ENCODE peak calls at places on chromosome 22, in five cellular contexts. H is trophoblast cell, E is neuronal stem cell, Q is mesenchymal stem cell, R is H1. G is an unnamed sample.

GRCh38 chr22:42868751-42869251 is 11.7 kb upstream of the ARFGAP3 start:
- DNase-seq in Q (no peak), H (peak; percentile 36), R (no peak), E (no peak), G (no peak)

GRCh38 chr22:20566420-20567260 is 59.2 kb downstream of the MED15 start:
- DNase-seq in R (no peak), E (no peak), Q (no peak), H (peak; percentile 37), G (no peak)

GRCh38 chr22:29377979-29378378 is 10.4 kb downstream of the AP1B1 start:
- DNase-seq in R (no peak), H (peak; percentile 98), Q (no peak), E (no peak), G (no peak)

GRCh38 chr22:33875316-33875715 is 45.0 kb downstream of the LARGE1 start:
- DNase-seq in Q (no peak), E (no peak), H (no peak), R (no peak), G (no peak)

GRCh38 chr22:41285441-41285819 is 557 bp downstream of the RANGAP1 start:
- DNase-seq in Q (peak; percentile 97), E (peak; percentile 37), H (peak; percentile 97), R (peak; percentile 49), G (peak; percentile 48)

GRCh38 chr22:42920101-42920820 is 63.2 kb upstream of the ARFGAP3 start:
- DNase-seq in E (no peak), H (peak; percentile 83), Q (peak; percentile 27), R (no peak), G (no peak)

GRCh38 chr22:27456696-27457503 is 344.7 kb downstream of the MN1 start:
- DNase-seq in H (no peak), R (no peak), Q (peak; percentile 92), E (no peak), G (no peak)

GRCh38 chr22:44664149-44664548 is 37.9 kb upstream of the PRR5 start:
- DNase-seq in R (no peak), E (no peak), Q (peak; percentile 80), H (no peak), G (no peak)

GRCh38 chr22:24925586-24926427 is 20.7 kb downstream of the LHFPL7 start:
- DNase-seq in Q (no peak), R (peak; percentile 61), E (no peak), H (no peak), G (peak; percentile 62)

GRCh38 chr22:17860220-17860965 is 86.1 kb upstream of the BID start:
- DNase-seq in R (no peak), E (no peak), H (no peak), Q (no peak), G (no peak)

GRCh38 chr22:27996529-27996925 is 77.5 kb upstream of the PITPNB start:
- DNase-seq in E (no peak), R (no peak), Q (no peak), H (no peak), G (no peak)

GRCh38 chr22:43488031-43488892 is 76.4 kb downstream of the MPPED1 start:
- DNase-seq in R (no peak), E (no peak), H (no peak), Q (no peak), G (no peak)

GRCh38 chr22:36536717-36537116 is 7.8 kb upstream of the EIF3D start:
- DNase-seq in H (no peak), Q (no peak), R (no peak), E (no peak), G (peak; percentile 41)

GRCh38 chr22:26892401-26893033 is 235.1 kb downstream of the MIAT start:
- DNase-seq in Q (peak; percentile 76), R (peak; percentile 42), H (no peak), E (no peak), G (peak; percentile 25)

GRCh38 chr22:36480941-36481392 is 473 bp downstream of the TXN2 start:
- DNase-seq in E (no peak), H (no peak), R (no peak), Q (no peak), G (no peak)

GRCh38 chr22:47158457-47158856 is 396.0 kb downstream of the TBC1D22A start:
- DNase-seq in E (no peak), Q (no peak), H (no peak), R (no peak), G (no peak)

GRCh38 chr22:22713416-22713815 is 69.0 kb downstream of the GGTLC2 start:
- DNase-seq in E (no peak), H (no peak), R (peak; percentile 14), Q (no peak), G (no peak)

GRCh38 chr22:43152355-43153071 is 1.2 kb downstream of the TSPO start:
- DNase-seq in E (no peak), H (peak; percentile 29), R (peak; percentile 65), Q (peak; percentile 55), G (no peak)

GRCh38 chr22:50308597-50308935 is 1.1 kb upstream of the PLXNB2 start:
- DNase-seq in R (no peak), Q (peak; percentile 86), E (no peak), H (peak; percentile 30), G (peak; percentile 71)

GRCh38 chr22:25409240-25409639 is 155.2 kb upstream of the GRK3 start:
- DNase-seq in R (no peak), Q (no peak), H (no peak), E (no peak), G (no peak)

GRCh38 chr22:32562916-32563315 is 88.3 kb downstream of the FBXO7 start:
- DNase-seq in E (no peak), Q (peak; percentile 27), R (no peak), H (peak; percentile 22), G (no peak)

GRCh38 chr22:43014062-43014875 is 680 bp downstream of the PACSIN2 start:
- DNase-seq in H (peak; percentile 51), Q (peak; percentile 55), E (peak; percentile 54), R (peak; percentile 75), G (peak; percentile 56)

GRCh38 chr22:44645083-44645482 is 56.9 kb upstream of the PRR5 start:
- DNase-seq in R (no peak), Q (no peak), H (no peak), E (no peak), G (no peak)

GRCh38 chr22:44088976-44089570 is 65.0 kb downstream of the PARVB start:
- DNase-seq in R (no peak), Q (no peak), E (no peak), H (no peak), G (no peak)

GRCh38 chr22:22784249-22785039 is 103.2 kb upstream of the IGLL5 start:
- DNase-seq in E (no peak), R (no peak), H (no peak), Q (no peak), G (no peak)

GRCh38 chr22:25694167-25694907 is 47.7 kb upstream of the MYO18B start:
- DNase-seq in E (no peak), Q (no peak), H (no peak), R (no peak), G (no peak)

GRCh38 chr22:19807161-19807913 is 46.8 kb downstream of the TBX1 start:
- DNase-seq in R (no peak), Q (no peak), E (no peak), H (no peak), G (no peak)

GRCh38 chr22:39519681-39520053 is 695 bp upstream of the ATF4 start:
- DNase-seq in H (no peak), Q (peak; percentile 77), R (no peak), E (no peak), G (peak; percentile 65)

GRCh38 chr22:27880778-27881394 is 38.2 kb downstream of the PITPNB start:
- DNase-seq in E (peak; percentile 63), Q (peak; percentile 83), H (peak; percentile 87), R (no peak), G (no peak)

GRCh38 chr22:32584650-32585049 is 110.0 kb downstream of the FBXO7 start:
- DNase-seq in R (no peak), H (no peak), E (no peak), Q (no peak), G (no peak)

GRCh38 chr22:25126510-25126909 is 73.1 kb upstream of the CRYBB3 start:
- DNase-seq in R (no peak), E (no peak), H (no peak), Q (no peak), G (no peak)

GRCh38 chr22:42695294-42695693 is 25.4 kb downstream of the A4GALT start:
- DNase-seq in R (no peak), Q (no peak), E (no peak), H (no peak), G (no peak)

GRCh38 chr22:27105142-27106025 is 448.0 kb downstream of the MIAT start:
- DNase-seq in Q (peak; percentile 90), E (no peak), R (no peak), H (peak; percentile 16), G (no peak)

GRCh38 chr22:42074153-42074750 is at the start of gene PHETA2:
- DNase-seq in E (no peak), H (peak; percentile 57), Q (no peak), R (peak; percentile 67), G (peak; percentile 48)

GRCh38 chr22:44823806-44824205 is 71.4 kb downstream of the ARHGAP8 start:
- DNase-seq in E (no peak), H (no peak), Q (no peak), R (no peak), G (no peak)

GRCh38 chr22:39396797-39397195 is 2.8 kb upstream of the TAB1 start:
- DNase-seq in R (no peak), Q (no peak), E (no peak), H (no peak), G (no peak)

GRCh38 chr22:36682835-36683234 is 20.7 kb downstream of the CACNG2 start:
- DNase-seq in Q (no peak), R (no peak), E (no peak), H (no peak), G (no peak)

GRCh38 chr22:30867746-30868662 is 100.6 kb downstream of the MORC2 start:
- DNase-seq in E (no peak), H (no peak), Q (no peak), R (no peak), G (peak; percentile 24)
- H2BK12ac ChIP-seq in E (no peak overlapping the region), H (no peak overlapping the region), Q (no peak overlapping the region), R (no peak overlapping the region), G (no peak overlapping the region)

GRCh38 chr22:30600925-30601324 is 6.0 kb upstream of the TCN2 start:
- DNase-seq in H (no peak), R (no peak), E (no peak), Q (no peak), G (no peak)
- H3K23ac ChIP-seq in H (no peak overlapping the region), R (no peak overlapping the region), E (no peak overlapping the region), Q (no peak overlapping the region), G (no peak overlapping the region)

DNA sequence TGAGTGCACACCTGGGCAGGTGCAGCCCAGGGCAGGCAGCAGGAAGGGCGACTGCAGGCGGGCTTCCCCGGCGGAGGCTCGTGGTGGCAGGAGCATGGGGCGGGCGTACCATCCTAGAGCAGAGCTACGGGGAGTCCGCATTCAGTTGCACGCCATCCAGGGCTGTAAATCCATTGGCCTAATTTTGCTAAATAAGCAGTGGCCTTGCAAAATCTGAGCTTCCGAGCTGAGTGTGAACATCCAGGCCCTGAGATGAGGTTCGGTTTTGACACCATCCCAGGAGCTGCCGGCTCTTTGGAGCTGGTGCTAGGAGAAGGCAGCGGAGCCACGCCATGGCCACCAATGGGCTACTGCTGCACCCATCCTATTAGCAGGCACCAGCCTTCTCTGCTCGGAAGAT is 664.8 kb downstream of the BRD1 start:
- DNase-seq in H (no peak), Q (no peak), E (no peak), R (no peak), G (no peak)
- H2BK12ac ChIP-seq in H (no peak overlapping the region), Q (no peak overlapping the region), E (no peak overlapping the region), R (no peak overlapping the region), G (no peak overlapping the region)

DNA sequence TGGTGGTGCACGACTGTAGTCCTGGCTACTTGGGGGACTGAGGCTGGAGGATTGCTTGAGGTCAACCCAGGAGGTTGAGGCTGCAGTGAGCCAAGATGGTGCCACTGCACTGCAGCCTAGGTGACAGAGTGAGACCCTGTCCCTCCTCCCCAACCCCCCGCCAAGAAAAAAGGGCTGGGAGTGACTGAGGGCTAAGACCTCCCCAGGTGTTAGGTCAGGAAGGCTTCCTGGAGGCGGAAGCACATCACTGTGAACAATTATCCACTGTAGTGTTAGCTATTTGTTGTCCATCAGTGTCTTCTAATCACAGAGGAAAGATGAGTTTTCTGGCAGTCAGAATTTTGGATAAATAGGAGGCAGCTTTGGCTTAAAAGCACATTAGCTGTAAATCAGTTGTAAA is 8.8 kb downstream of the YDJC start:
- DNase-seq in H (no peak), R (no peak), E (no peak), Q (no peak), G (no peak)
- H3K23ac ChIP-seq in H (no peak overlapping the region), R (no peak overlapping the region), E (no peak overlapping the region), Q (no peak overlapping the region), G (no peak overlapping the region)

G was measured in H9.